ENCODE peak calls at places on chromosomes 13 and 19, in five cellular contexts. Q, R, I, V and Y are unnamed samples.

GRCh38 chr19:2305424-2305823 is 2.5 kb downstream of the LINGO3 start:
- DNase-seq in Q (peak; percentile 56), R (no peak), I (no peak), V (no peak), Y (no peak)

GRCh38 chr19:38942471-38943181 is 11.9 kb downstream of the MRPS12 start:
- DNase-seq in Q (no peak), R (no peak), I (no peak), V (no peak), Y (no peak)

GRCh38 chr19:31698352-31698751 is 349.1 kb upstream of the TSHZ3 start:
- DNase-seq in Q (no peak), R (no peak), I (no peak), V (no peak), Y (no peak)

GRCh38 chr13:28463481-28463880 is 31.4 kb downstream of the FLT1 start:
- DNase-seq in Q (no peak), R (no peak), I (no peak), V (no peak), Y (no peak)

GRCh38 chr19:45408830-45409593 is 2.6 kb downstream of the POLR1G start:
- DNase-seq in Q (no peak), R (no peak), I (no peak), V (no peak), Y (no peak)

GRCh38 chr19:50209131-50209530 is 5.7 kb downstream of the MYH14 start:
- DNase-seq in Q (no peak), R (no peak), I (no peak), V (no peak), Y (no peak)

GRCh38 chr19:47176627-47177090 is 46.0 kb downstream of the SAE1 start:
- DNase-seq in Q (no peak), R (no peak), I (no peak), V (no peak), Y (no peak)

GRCh38 chr13:33445024-33445423 is 159.5 kb upstream of the STARD13 start:
- DNase-seq in Q (no peak), R (no peak), I (no peak), V (no peak), Y (no peak)

GRCh38 chr13:20192470-20193141 is at the start of gene GJB2:
- DNase-seq in Q (no peak), R (no peak), I (peak; percentile 48), V (no peak), Y (peak; percentile 74)

GRCh38 chr13:69363360-69363759 is 744.3 kb upstream of the ATXN8OS start:
- DNase-seq in Q (no peak), R (no peak), I (no peak), V (no peak), Y (no peak)

GRCh38 chr13:48334534-48335127 is 31.1 kb downstream of the RB1 start:
- DNase-seq in Q (no peak), R (no peak), I (no peak), V (peak; percentile 0), Y (no peak)

GRCh38 chr19:49808762-49809154 is 4.3 kb downstream of the FUZ start:
- DNase-seq in Q (peak; percentile 99), R (peak; percentile 97), I (peak; percentile 96), V (peak; percentile 88), Y (peak; percentile 95)

GRCh38 chr13:42894765-42895181 is 97.3 kb downstream of the EPSTI1 start:
- DNase-seq in Q (no peak), R (peak; percentile 14), I (no peak), V (no peak), Y (no peak)

GRCh38 chr19:55599468-55600335 is at the start of the genes FIZ1 and ZNF524:
- DNase-seq in Q (peak; percentile 100), R (peak; percentile 99), I (peak; percentile 99), V (peak; percentile 90), Y (peak; percentile 98)

GRCh38 chr13:34816118-34816517 is 126.0 kb upstream of the NBEA start:
- DNase-seq in Q (no peak), R (no peak), I (no peak), V (no peak), Y (no peak)

GRCh38 chr19:50718255-50719118 is 1.1 kb downstream of the SHANK1 start:
- DNase-seq in Q (no peak), R (no peak), I (no peak), V (no peak), Y (no peak)

GRCh38 chr13:103788061-103788652 is 721.9 kb upstream of the SLC10A2 start:
- DNase-seq in Q (no peak), R (no peak), I (no peak), V (no peak), Y (no peak)

GRCh38 chr13:35714588-35714987 is 238.1 kb upstream of the MAB21L1 start:
- DNase-seq in Q (no peak), R (no peak), I (no peak), V (no peak), Y (no peak)

GRCh38 chr19:46710687-46711086 is 6.2 kb downstream of the PRKD2 start:
- DNase-seq in Q (no peak), R (no peak), I (no peak), V (no peak), Y (no peak)

GRCh38 chr13:29914591-29914990 is 64.2 kb upstream of the UBL3 start:
- DNase-seq in Q (no peak), R (no peak), I (no peak), V (no peak), Y (no peak)

GRCh38 chr19:5452594-5453565 is 2.3 kb upstream of the ZNRF4 start:
- DNase-seq in Q (no peak), R (no peak), I (no peak), V (peak; percentile 46), Y (no peak)

GRCh38 chr19:48329167-48329891 is 4.0 kb downstream of the EMP3 start:
- DNase-seq in Q (no peak), R (peak; percentile 42), I (no peak), V (no peak), Y (peak; percentile 49)

GRCh38 chr13:66492479-66492878 is 737.7 kb downstream of the PCDH9 start:
- DNase-seq in Q (no peak), R (no peak), I (no peak), V (no peak), Y (no peak)

GRCh38 chr13:32852568-32852967 is 163.7 kb upstream of the KL start:
- DNase-seq in Q (no peak), R (no peak), I (no peak), V (no peak), Y (no peak)

GRCh38 chr13:99717959-99718674 is 216.8 kb downstream of the TM9SF2 start:
- DNase-seq in Q (no peak), R (no peak), I (no peak), V (no peak), Y (no peak)

GRCh38 chr13:106464076-106464475 is 71.4 kb downstream of the EFNB2 start:
- DNase-seq in Q (no peak), R (no peak), I (no peak), V (no peak), Y (no peak)

GRCh38 chr19:6676288-6676687 is 6.3 kb upstream of the TNFSF14 start:
- DNase-seq in Q (no peak), R (no peak), I (no peak), V (no peak), Y (no peak)

GRCh38 chr19:39129116-39129515 is 3.5 kb downstream of the PAK4 start:
- DNase-seq in Q (no peak), R (no peak), I (no peak), V (no peak), Y (no peak)

GRCh38 chr13:109743706-109744453 is 42.5 kb downstream of the IRS2 start:
- DNase-seq in Q (no peak), R (peak; percentile 46), I (no peak), V (peak; percentile 6), Y (peak; percentile 56)

GRCh38 chr19:52542984-52543664 is 15.7 kb downstream of the ZNF808 start:
- DNase-seq in Q (no peak), R (no peak), I (no peak), V (no peak), Y (no peak)

GRCh38 chr13:40672310-40673060 is 6.0 kb upstream of the FOXO1 start:
- DNase-seq in Q (no peak), R (no peak), I (no peak), V (peak; percentile 43), Y (no peak)

GRCh38 chr13:60974296-60974695 is 441.4 kb downstream of the PCDH20 start:
- DNase-seq in Q (no peak), R (no peak), I (no peak), V (no peak), Y (no peak)

GRCh38 chr19:45667620-45668341 is at the start of gene GIPR:
- DNase-seq in Q (no peak), R (no peak), I (peak; percentile 78), V (peak; percentile 88), Y (peak; percentile 84)

GRCh38 chr13:46551410-46552301 is 1.3 kb upstream of the LRCH1 start:
- DNase-seq in Q (peak; percentile 82), R (peak; percentile 67), I (peak; percentile 87), V (peak; percentile 51), Y (peak; percentile 88)

GRCh38 chr13:25095862-25096453 is at the start of gene PABPC3:
- DNase-seq in Q (no peak), R (no peak), I (no peak), V (no peak), Y (no peak)

DNA sequence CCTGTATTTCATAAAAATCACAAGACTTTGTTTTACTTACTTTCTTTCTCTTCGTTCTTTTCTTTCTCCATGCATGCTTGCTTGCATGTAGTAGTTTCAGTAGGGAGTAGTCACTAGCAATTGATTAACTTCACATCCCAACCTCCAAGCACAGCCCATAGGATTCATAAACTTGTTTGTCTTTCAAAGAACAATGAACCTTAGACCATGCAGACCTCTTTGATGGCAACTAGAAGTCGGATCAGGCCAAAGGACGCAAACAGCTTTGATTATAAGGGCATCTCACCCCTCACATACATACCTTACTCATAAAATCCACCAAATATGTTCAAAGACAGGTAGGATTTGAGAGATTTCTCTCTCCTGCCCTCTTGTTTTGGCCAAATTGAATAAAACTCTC is 3.1 kb upstream of the PRR20A start:
- DNase-seq in Q (no peak), R (no peak), I (no peak), V (no peak), Y (no peak)
- TF ChIP-seq EP300 in Q (no peak), R (no peak), I (no peak), V (no peak), Y (no peak)

GRCh38 chr19:35251456-35251855 is 2.7 kb downstream of the LSR start:
- DNase-seq in Q (no peak), R (no peak), I (no peak), V (no peak), Y (no peak)

GRCh38 chr19:35256566-35256965 is 7.8 kb downstream of the LSR start:
- DNase-seq in Q (no peak), R (no peak), I (no peak), V (no peak), Y (no peak)

GRCh38 chr19:35257113-35257461 is 8.3 kb downstream of the LSR start:
- DNase-seq in Q (no peak), R (no peak), I (no peak), V (no peak), Y (no peak)

GRCh38 chr19:35254341-35255297 is 5.8 kb downstream of the LSR start:
- DNase-seq in Q (no peak), R (no peak), I (no peak), V (no peak), Y (no peak)

GRCh38 chr19:35253316-35254286 is 4.8 kb downstream of the LSR start:
- DNase-seq in Q (no peak), R (no peak), I (no peak), V (no peak), Y (no peak)
- TF ChIP-seq EP300 in Q (no peak), R (no peak), I (no peak), V (no peak), Y (no peak)

GRCh38 chr13:23722726-23723453 is 152.7 kb downstream of the TNFRSF19 start:
- DNase-seq in Q (no peak), R (no peak), I (no peak), V (no peak), Y (no peak)
- TF ChIP-seq EP300 in Q (no peak), R (no peak), I (no peak), V (no peak), Y (no peak)

GRCh38 chr13:51797664-51798488 is 6.1 kb downstream of the DHRS12 start:
- DNase-seq in Q (peak; percentile 62), R (no peak), I (peak; percentile 74), V (peak; percentile 44), Y (peak; percentile 51)
- TF ChIP-seq EP300 in Q (no peak), R (no peak), I (no peak), V (no peak), Y (no peak)